ENCODE peak calls at places on chromosomes 7 and 10, in five cellular contexts. A is GM23248; M is stimulated activated CD4-positive, alpha-beta T cell treated with anti-CD3 and anti-CD28 coated beads, Interleukin-12 subunit alpha, Interleukin-12 subunit beta, amount 100 ng/mL, for 48 hours; D is fibroblast of the conjunctiva; Y is T-helper 17 cell. N is an unnamed sample.

GRCh38 chr7:76506081-76506440 is 4.3 kb upstream of the UPK3B start:
- DNase-seq in M (no peak), D (no peak), A (no peak), Y (no peak), N (no peak)

GRCh38 chr7:111083423-111083822 is 7.5 kb upstream of the LRRN3 start:
- DNase-seq in Y (peak), M (peak), A (peak), D (peak), N (no peak)

GRCh38 chr10:1244493-1244892 is 188.3 kb downstream of the WDR37 start:
- DNase-seq in Y (no peak), D (no peak), M (no peak), A (no peak), N (no peak)

GRCh38 chr10:97499561-97500296 is 1.0 kb downstream of the UBTD1 start:
- DNase-seq in Y (no peak), A (peak), M (no peak), D (peak), N (peak)

GRCh38 chr10:20891338-20891714 is 5.8 kb downstream of the NEBL start:
- DNase-seq in Y (no peak), D (no peak), M (no peak), A (peak), N (no peak)

GRCh38 chr10:119602241-119603095 is 5.7 kb upstream of the TIAL1 start:
- DNase-seq in M (peak), A (peak), Y (peak), D (no peak), N (peak)

GRCh38 chr7:114658188-114658587 is 243.6 kb downstream of the FOXP2 start:
- DNase-seq in A (no peak), M (no peak), Y (no peak), D (no peak), N (no peak)

GRCh38 chr10:111698711-111699110 is 484.9 kb downstream of the GPAM start:
- DNase-seq in D (no peak), Y (no peak), A (peak), M (no peak), N (no peak)

GRCh38 chr10:76946268-76946667 is 691.3 kb downstream of the KCNMA1 start:
- DNase-seq in A (peak), Y (no peak), D (no peak), M (no peak), N (no peak)

GRCh38 chr10:124704428-124704805 is 39.8 kb downstream of the FAM53B start:
- DNase-seq in D (no peak), M (no peak), Y (no peak), A (no peak), N (no peak)

GRCh38 chr10:73894245-73894971 is 16.5 kb upstream of the PLAU start:
- DNase-seq in M (no peak), Y (no peak), D (no peak), A (peak), N (no peak)

GRCh38 chr7:106570146-106570545 is 90.8 kb downstream of the CCDC71L start:
- DNase-seq in D (no peak), A (no peak), Y (no peak), M (no peak), N (no peak)

GRCh38 chr7:140732436-140732835 is 35.9 kb downstream of the NDUFB2 start:
- DNase-seq in D (no peak), M (no peak), Y (no peak), A (no peak), N (no peak)

GRCh38 chr7:157615101-157615817 is 278.5 kb downstream of the DNAJB6 start:
- DNase-seq in Y (no peak), A (no peak), M (no peak), D (no peak), N (peak)

GRCh38 chr10:23412223-23412622 is 26.7 kb upstream of the OTUD1 start:
- DNase-seq in A (peak), Y (no peak), D (no peak), M (peak), N (no peak)

GRCh38 chr10:44647877-44648542 is 263.1 kb upstream of the CXCL12 start:
- DNase-seq in D (peak), M (no peak), Y (no peak), A (peak), N (no peak)

GRCh38 chr7:130092598-130092997 is 22.3 kb downstream of the KLHDC10 start:
- DNase-seq in Y (no peak), D (no peak), A (no peak), M (no peak), N (no peak)

GRCh38 chr10:69835875-69836727 is 34.4 kb downstream of the COL13A1 start:
- DNase-seq in A (no peak), Y (no peak), D (no peak), M (no peak), N (no peak)

GRCh38 chr10:132806126-132807061 is 20.4 kb upstream of the NKX6-2 start:
- DNase-seq in D (no peak), A (no peak), M (no peak), Y (no peak), N (no peak)

GRCh38 chr7:2785071-2785500 is 59.0 kb downstream of the GNA12 start:
- DNase-seq in D (no peak), M (no peak), Y (no peak), A (peak), N (no peak)

GRCh38 chr7:37247881-37248280 is 200.8 kb downstream of the ELMO1 start:
- DNase-seq in Y (no peak), A (peak), D (peak), M (no peak), N (no peak)

GRCh38 chr7:96901822-96902412 is 103.4 kb upstream of the DLX6 start:
- DNase-seq in A (no peak), Y (no peak), M (no peak), D (no peak), N (no peak)

GRCh38 chr7:95276114-95276513 is 48.2 kb downstream of the PON1 start:
- DNase-seq in M (no peak), Y (no peak), D (no peak), A (no peak), N (no peak)

GRCh38 chr10:36493511-36493880 is 631.9 kb upstream of the ANKRD30A start:
- DNase-seq in A (peak), D (no peak), Y (no peak), M (no peak), N (no peak)

GRCh38 chr7:84837405-84837804 is 349.5 kb downstream of the SEMA3D start:
- DNase-seq in M (no peak), D (no peak), A (no peak), Y (no peak), N (no peak)

GRCh38 chr10:34696423-34696822 is 118.7 kb downstream of the PARD3 start:
- DNase-seq in A (peak), Y (no peak), D (peak), M (no peak), N (no peak)

GRCh38 chr10:78992333-78992732 is 76.4 kb upstream of the ZMIZ1 start:
- DNase-seq in Y (no peak), D (no peak), M (no peak), A (no peak), N (no peak)

GRCh38 chr10:60282771-60283353 is 106.8 kb downstream of the ANK3 start:
- DNase-seq in D (no peak), Y (no peak), A (peak), M (no peak), N (no peak)

N was measured in upper lobe of right lung.